ENCODE peak calls at places on chromosome 12, in eight cellular contexts. P, W, G, T, H, X, B and I are unnamed samples.

GRCh38 chr12:51922762-51923505 is 15.6 kb downstream of the ACVRL1 start:
- DNase-seq in P (no peak), W (no peak), G (no peak), T (no peak), H (no peak), X (peak; percentile 58), B (peak; percentile 79), I (no peak)

GRCh38 chr12:125161712-125162023 is 96.4 kb downstream of the AACS start:
- DNase-seq in P (no peak), W (no peak), G (no peak), T (no peak), H (no peak), X (no peak), B (no peak), I (no peak)

GRCh38 chr12:55830601-55831406 is 1.4 kb upstream of the DNAJC14 start:
- DNase-seq in P (peak; percentile 90), W (peak; percentile 71), G (peak; percentile 88), T (peak; percentile 81), H (peak; percentile 58), X (peak; percentile 79), B (peak; percentile 56), I (peak; percentile 79)

GRCh38 chr12:126667340-126667739 is 1599.6 kb upstream of the TMEM132C start:
- DNase-seq in P (no peak), W (no peak), G (no peak), T (no peak), H (no peak), X (no peak), B (no peak), I (no peak)

GRCh38 chr12:84994436-84994835 is 41.6 kb downstream of the TSPAN19 start:
- DNase-seq in P (no peak), W (no peak), G (no peak), T (peak; percentile 0), H (no peak), X (no peak), B (peak; percentile 11), I (no peak)

GRCh38 chr12:51631021-51631420 is 40.0 kb downstream of the SCN8A start:
- DNase-seq in P (no peak), W (no peak), G (no peak), T (no peak), H (no peak), X (no peak), B (no peak), I (no peak)

GRCh38 chr12:91722072-91722471 is 423.6 kb downstream of the BTG1 start:
- DNase-seq in P (no peak), W (no peak), G (no peak), T (peak; percentile 20), H (no peak), X (no peak), B (no peak), I (no peak)

GRCh38 chr12:113154351-113154973 is 4.9 kb downstream of the CFAP73 start:
- DNase-seq in P (no peak), W (peak; percentile 58), G (peak; percentile 83), T (peak; percentile 35), H (peak; percentile 38), X (no peak), B (peak; percentile 28), I (no peak)

GRCh38 chr12:26434299-26434915 is 239.0 kb downstream of the SSPN start:
- DNase-seq in P (no peak), W (peak; percentile 39), G (peak; percentile 52), T (peak; percentile 48), H (peak; percentile 51), X (no peak), B (peak; percentile 68), I (no peak)

GRCh38 chr12:89768586-89769482 is 60.2 kb upstream of the ATP2B1 start:
- DNase-seq in P (no peak), W (peak; percentile 10), G (no peak), T (peak; percentile 4), H (no peak), X (no peak), B (peak; percentile 98), I (no peak)

GRCh38 chr12:40946612-40947194 is 241.4 kb upstream of the PDZRN4 start:
- DNase-seq in P (no peak), W (no peak), G (peak; percentile 17), T (peak; percentile 33), H (no peak), X (no peak), B (peak; percentile 42), I (no peak)

GRCh38 chr12:49959570-49960473 is 1.9 kb upstream of the AQP5 start:
- DNase-seq in P (peak; percentile 69), W (no peak), G (no peak), T (no peak), H (peak; percentile 45), X (no peak), B (no peak), I (no peak)

GRCh38 chr12:123101467-123102004 is 49.4 kb downstream of the PITPNM2 start:
- DNase-seq in P (no peak), W (no peak), G (no peak), T (no peak), H (no peak), X (no peak), B (no peak), I (no peak)

GRCh38 chr12:4900327-4900726 is 9.4 kb upstream of the KCNA1 start:
- DNase-seq in P (no peak), W (no peak), G (no peak), T (no peak), H (no peak), X (no peak), B (peak; percentile 27), I (no peak)

GRCh38 chr12:24175281-24175680 is 225.8 kb upstream of the SOX5 start:
- DNase-seq in P (no peak), W (no peak), G (no peak), T (no peak), H (no peak), X (no peak), B (no peak), I (no peak)
- H3K36me3 ChIP-seq in P (no peaks in the 10 kb centered on the region), W (no peaks in the 10 kb centered on the region), G (no peaks in the 10 kb centered on the region), T (no peaks in the 10 kb centered on the region), H (no peaks in the 10 kb centered on the region), X (no peaks in the 10 kb centered on the region), B (no peaks in the 10 kb centered on the region), I (no peaks in the 10 kb centered on the region)

GRCh38 chr12:57262126-57262822 is 11.3 kb upstream of the STAC3 start:
- DNase-seq in P (no peak), W (no peak), G (no peak), T (no peak), H (no peak), X (no peak), B (no peak), I (no peak)

GRCh38 chr12:57255916-57256315 is 4.9 kb upstream of the STAC3 start:
- DNase-seq in P (no peak), W (no peak), G (no peak), T (no peak), H (no peak), X (no peak), B (no peak), I (no peak)

GRCh38 chr12:57260366-57260765 is 9.4 kb upstream of the STAC3 start:
- DNase-seq in P (no peak), W (no peak), G (no peak), T (no peak), H (no peak), X (no peak), B (no peak), I (no peak)

GRCh38 chr12:57261385-57261784 is 10.4 kb upstream of the STAC3 start:
- DNase-seq in P (no peak), W (no peak), G (no peak), T (no peak), H (no peak), X (no peak), B (no peak), I (no peak)

DNA sequence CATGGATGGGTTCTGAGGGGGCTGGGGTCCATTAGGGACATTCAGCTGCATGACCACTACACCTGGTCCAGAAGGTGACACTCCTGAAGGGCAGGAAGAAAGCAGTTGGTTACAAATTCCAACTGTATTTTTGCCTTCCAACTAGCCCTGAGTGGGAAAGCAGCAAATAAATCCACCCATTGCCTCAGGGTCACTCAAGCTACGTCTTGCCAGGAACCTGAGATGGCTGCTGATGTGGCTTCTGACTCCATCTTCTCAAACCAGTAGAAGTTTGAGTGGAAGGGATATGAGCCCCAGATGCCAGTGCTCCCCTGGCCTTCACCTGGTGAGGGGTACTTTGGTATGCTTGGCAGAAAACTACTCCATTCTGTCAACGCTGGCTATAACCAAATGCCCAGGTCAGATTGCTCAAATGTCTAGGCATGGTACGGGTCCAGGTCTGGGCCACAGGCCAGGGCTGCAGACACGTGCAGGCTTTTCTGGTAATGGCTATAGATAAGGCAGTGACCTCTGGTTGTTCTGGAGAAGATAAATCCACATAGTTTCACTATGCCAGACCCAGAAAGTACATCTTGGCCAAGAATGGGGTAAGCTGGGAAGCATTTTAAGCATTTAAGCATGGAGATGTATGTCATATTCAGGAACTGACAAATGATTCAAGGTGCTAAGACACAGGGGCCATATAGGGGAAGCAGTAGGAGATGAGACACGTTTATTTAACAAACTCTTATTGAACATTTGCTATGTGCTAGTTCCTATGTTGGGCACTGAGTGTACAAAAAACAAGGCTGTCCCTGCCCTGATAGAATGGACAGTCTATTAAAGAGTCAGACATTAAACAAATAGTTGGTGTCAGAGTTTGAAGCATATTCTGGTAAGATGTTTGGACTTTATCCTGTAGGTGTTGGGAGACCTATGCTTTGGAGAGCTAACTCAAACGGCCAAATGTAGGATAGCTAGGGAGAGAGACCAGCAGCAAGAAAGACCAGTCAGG is 8.3 kb upstream of the STAC3 start:
- DNase-seq in P (no peak), W (no peak), G (no peak), T (no peak), H (peak; percentile 66), X (no peak), B (peak; percentile 58), I (peak; percentile 78)
- H3K36me3 ChIP-seq in P (peaks cover 7% of the 10 kb centered on the region), W (peaks cover 28% of the 10 kb centered on the region), G (peaks cover 47% of the 10 kb centered on the region), T (peaks cover 65% of the 10 kb centered on the region), H (peaks cover 8% of the 10 kb centered on the region), X (peaks cover 3% of the 10 kb centered on the region), B (peaks cover 32% of the 10 kb centered on the region), I (peaks cover 46% of the 10 kb centered on the region)

GRCh38 chr12:120350576-120351350 is 18.2 kb downstream of the MSI1 start:
- DNase-seq in P (no peak), W (no peak), G (no peak), T (no peak), H (peak; percentile 89), X (no peak), B (no peak), I (no peak)
- H3K36me3 ChIP-seq in P (no peaks in the 10 kb centered on the region), W (no peaks in the 10 kb centered on the region), G (no peaks in the 10 kb centered on the region), T (no peaks in the 10 kb centered on the region), H (no peaks in the 10 kb centered on the region), X (no peaks in the 10 kb centered on the region), B (no peaks in the 10 kb centered on the region), I (peaks cover 7% of the 10 kb centered on the region)

GRCh38 chr12:53073881-53074280 is 5.3 kb downstream of the SPRYD3 start:
- DNase-seq in P (peak; percentile 22), W (no peak), G (no peak), T (no peak), H (no peak), X (peak; percentile 28), B (no peak), I (no peak)

GRCh38 chr12:53074290-53074998 is 4.7 kb downstream of the SPRYD3 start:
- DNase-seq in P (peak; percentile 67), W (no peak), G (no peak), T (no peak), H (no peak), X (peak; percentile 18), B (no peak), I (no peak)

GRCh38 chr12:53070901-53071492 is 8.2 kb downstream of the SPRYD3 start:
- DNase-seq in P (peak; percentile 64), W (no peak), G (no peak), T (no peak), H (no peak), X (peak; percentile 20), B (no peak), I (no peak)

GRCh38 chr12:53069621-53070410 is 9.4 kb downstream of the SPRYD3 start:
- DNase-seq in P (peak; percentile 77), W (no peak), G (no peak), T (no peak), H (no peak), X (peak; percentile 62), B (no peak), I (peak; percentile 55)

GRCh38 chr12:53071591-53072551 is 7.3 kb downstream of the SPRYD3 start:
- DNase-seq in P (peak; percentile 90), W (no peak), G (peak; percentile 82), T (no peak), H (peak; percentile 28), X (peak; percentile 82), B (peak; percentile 33), I (peak; percentile 87)
- H3K36me3 ChIP-seq in P (peaks cover 3% of the 10 kb centered on the region), W (no peaks in the 10 kb centered on the region), G (peaks cover 15% of the 10 kb centered on the region), T (peaks cover 76% of the 10 kb centered on the region), H (peaks cover 8% of the 10 kb centered on the region), X (no peaks in the 10 kb centered on the region), B (peaks cover 32% of the 10 kb centered on the region), I (peaks cover 33% of the 10 kb centered on the region)